ENCODE peak calls at places on chromosomes 12 and 14, in eight cellular contexts. Z is HS-5; W is AG04449; J is stimulated activated CD8-positive, alpha-beta memory T cell treated with anti-CD3 and anti-CD28 coated beads, Interleukin-4, amount 100 ng/mL, for 48 hours; T is activated CD4-positive, CD25-positive, alpha-beta regulatory T cell; A is CD8-positive, alpha-beta memory T cell; H is stimulated activated CD4-positive, alpha-beta T cell treated with anti-CD3 and anti-CD28 coated beads, Interleukin-4, amount 100 ng/mL, for 1 hour; G is MCF 10A. M is an unnamed sample.

GRCh38 chr12:130451001-130451930 is 113.6 kb downstream of the PIWIL1 start:
- DNase-seq in Z (no peak), A (no peak), W (no peak), J (no peak), G (no peak), T (no peak), H (no peak), M (no peak)

GRCh38 chr12:202081-202731 is 11.8 kb downstream of the SLC6A12 start:
- DNase-seq in T (no peak), J (no peak), G (no peak), A (no peak), Z (no peak), W (no peak), H (no peak), M (no peak)

GRCh38 chr12:1107669-1108068 is 116.6 kb downstream of the ERC1 start:
- DNase-seq in A (no peak), Z (no peak), T (no peak), G (no peak), W (no peak), H (no peak), J (no peak), M (no peak)

GRCh38 chr12:124917135-124917840 is 2.8 kb upstream of the UBC start:
- DNase-seq in J (peak), G (peak), Z (peak), A (peak), W (peak), H (peak), T (no peak), M (no peak)

GRCh38 chr12:121801601-121802484 is 2.0 kb upstream of the SETD1B start:
- DNase-seq in A (peak), T (no peak), G (peak), W (no peak), J (no peak), H (no peak), Z (no peak), M (no peak)

GRCh38 chr14:53355581-53356112 is 202.5 kb upstream of the DDHD1 start:
- DNase-seq in G (peak), Z (peak), A (no peak), W (no peak), J (no peak), H (no peak), T (no peak), M (no peak)

GRCh38 chr12:4975574-4975973 is 65.9 kb downstream of the KCNA1 start:
- DNase-seq in Z (no peak), W (no peak), J (no peak), A (no peak), T (no peak), G (no peak), H (no peak), M (no peak)

GRCh38 chr14:101813171-101813759 is 51.8 kb downstream of the PPP2R5C start:
- DNase-seq in H (no peak), T (no peak), G (no peak), J (no peak), A (no peak), Z (no peak), W (no peak), M (no peak)

GRCh38 chr14:32473476-32473875 is 144.4 kb downstream of the AKAP6 start:
- DNase-seq in Z (no peak), A (no peak), G (peak), H (no peak), J (no peak), W (no peak), T (no peak), M (no peak)

GRCh38 chr14:21044106-21044618 is 2.0 kb downstream of the RNASE7 start:
- DNase-seq in W (no peak), J (no peak), Z (no peak), T (no peak), H (no peak), A (no peak), G (no peak), M (no peak)

GRCh38 chr12:76563061-76563460 is 3.5 kb upstream of the OSBPL8 start:
- DNase-seq in A (no peak), Z (no peak), J (no peak), T (no peak), H (no peak), G (no peak), W (no peak), M (no peak)

M was measured in NCI-H1048.